ENCODE peak calls at places on chromosomes 12 and 14, in five cellular contexts. One of them, this sample, is unnamed.
A peak's percentile ranks its signal among the peaks of the same experiment; 100 is the strongest.

GRCh38 chr14:50388256-50388931 is 8.3 kb downstream of the CDKL1 start:
- DNase-seq in SK-N-SH: no peak
- DNase-seq in HCT116: no peak
- DNase-seq in sigmoid colon: no peak
- DNase-seq in transverse colon: peak; percentile 76
- DNase-seq in this sample: peak; percentile 76

GRCh38 chr14:58898655-58899316 is 261.0 kb downstream of the DACT1 start:
- DNase-seq in transverse colon: no peak
- DNase-seq in HCT116: no peak
- DNase-seq in sigmoid colon: no peak
- DNase-seq in SK-N-SH: no peak
- DNase-seq in this sample: no peak

GRCh38 chr12:132955094-132955932 is 793 bp downstream of the ZNF605 start:
- DNase-seq in SK-N-SH: no peak
- DNase-seq in transverse colon: peak; percentile 19
- DNase-seq in HCT116: no peak
- DNase-seq in sigmoid colon: peak; percentile 73
- DNase-seq in this sample: peak; percentile 78

GRCh38 chr14:87052646-87053225 is 940.2 kb downstream of the GALC start:
- DNase-seq in SK-N-SH: no peak
- DNase-seq in sigmoid colon: no peak
- DNase-seq in transverse colon: no peak
- DNase-seq in HCT116: no peak
- DNase-seq in this sample: no peak

GRCh38 chr14:87283547-87283946 is 709.4 kb downstream of the GALC start:
- DNase-seq in HCT116: no peak
- DNase-seq in SK-N-SH: no peak
- DNase-seq in transverse colon: no peak
- DNase-seq in sigmoid colon: no peak
- DNase-seq in this sample: no peak

GRCh38 chr12:105957058-105957457 is 181.7 kb downstream of the NUAK1 start:
- DNase-seq in sigmoid colon: no peak
- DNase-seq in SK-N-SH: no peak
- DNase-seq in HCT116: no peak
- DNase-seq in transverse colon: no peak
- DNase-seq in this sample: no peak

GRCh38 chr14:46550836-46551235 is 100.7 kb downstream of the RPL10L start:
- DNase-seq in sigmoid colon: no peak
- DNase-seq in transverse colon: no peak
- DNase-seq in SK-N-SH: no peak
- DNase-seq in HCT116: no peak
- DNase-seq in this sample: no peak

GRCh38 chr14:74429221-74429691 is 3.2 kb upstream of the SYNDIG1L start:
- DNase-seq in HCT116: no peak
- DNase-seq in SK-N-SH: no peak
- DNase-seq in transverse colon: no peak
- DNase-seq in sigmoid colon: no peak
- DNase-seq in this sample: no peak

GRCh38 chr12:114213055-114213561 is 192.8 kb downstream of the TBX5 start:
- DNase-seq in HCT116: no peak
- DNase-seq in transverse colon: no peak
- DNase-seq in SK-N-SH: no peak
- DNase-seq in sigmoid colon: no peak
- DNase-seq in this sample: no peak

GRCh38 chr12:64019654-64020053 is 175.2 kb downstream of the SRGAP1 start:
- DNase-seq in SK-N-SH: no peak
- DNase-seq in HCT116: no peak
- DNase-seq in transverse colon: no peak
- DNase-seq in sigmoid colon: no peak
- DNase-seq in this sample: no peak

GRCh38 chr14:91318911-91319310 is 74.4 kb upstream of the GPR68 start:
- DNase-seq in sigmoid colon: no peak
- DNase-seq in HCT116: no peak
- DNase-seq in SK-N-SH: no peak
- DNase-seq in transverse colon: no peak
- DNase-seq in this sample: peak; percentile 43

GRCh38 chr12:20525064-20525610 is 156.8 kb downstream of the PDE3A start:
- DNase-seq in HCT116: no peak
- DNase-seq in sigmoid colon: no peak
- DNase-seq in transverse colon: no peak
- DNase-seq in SK-N-SH: no peak
- DNase-seq in this sample: no peak

GRCh38 chr14:105938055-105938863 is 411.9 kb downstream of the TMEM121 start:
- DNase-seq in SK-N-SH: no peak
- DNase-seq in sigmoid colon: peak; percentile 28
- DNase-seq in HCT116: no peak
- DNase-seq in transverse colon: no peak
- DNase-seq in this sample: peak; percentile 52

GRCh38 chr14:105939810-105940508 is 413.6 kb downstream of the TMEM121 start:
- DNase-seq in sigmoid colon: peak; percentile 62
- DNase-seq in SK-N-SH: no peak
- DNase-seq in HCT116: no peak
- DNase-seq in transverse colon: no peak
- DNase-seq in this sample: peak; percentile 51

GRCh38 chr14:105941226-105942166 is 415.1 kb downstream of the TMEM121 start:
- DNase-seq in transverse colon: no peak
- DNase-seq in HCT116: no peak
- DNase-seq in sigmoid colon: no peak
- DNase-seq in SK-N-SH: no peak
- DNase-seq in this sample: no peak

GRCh38 chr14:105938959-105939358 is 412.6 kb downstream of the TMEM121 start:
- DNase-seq in transverse colon: no peak
- DNase-seq in SK-N-SH: no peak
- DNase-seq in HCT116: no peak
- DNase-seq in sigmoid colon: no peak
- DNase-seq in this sample: no peak

DNA sequence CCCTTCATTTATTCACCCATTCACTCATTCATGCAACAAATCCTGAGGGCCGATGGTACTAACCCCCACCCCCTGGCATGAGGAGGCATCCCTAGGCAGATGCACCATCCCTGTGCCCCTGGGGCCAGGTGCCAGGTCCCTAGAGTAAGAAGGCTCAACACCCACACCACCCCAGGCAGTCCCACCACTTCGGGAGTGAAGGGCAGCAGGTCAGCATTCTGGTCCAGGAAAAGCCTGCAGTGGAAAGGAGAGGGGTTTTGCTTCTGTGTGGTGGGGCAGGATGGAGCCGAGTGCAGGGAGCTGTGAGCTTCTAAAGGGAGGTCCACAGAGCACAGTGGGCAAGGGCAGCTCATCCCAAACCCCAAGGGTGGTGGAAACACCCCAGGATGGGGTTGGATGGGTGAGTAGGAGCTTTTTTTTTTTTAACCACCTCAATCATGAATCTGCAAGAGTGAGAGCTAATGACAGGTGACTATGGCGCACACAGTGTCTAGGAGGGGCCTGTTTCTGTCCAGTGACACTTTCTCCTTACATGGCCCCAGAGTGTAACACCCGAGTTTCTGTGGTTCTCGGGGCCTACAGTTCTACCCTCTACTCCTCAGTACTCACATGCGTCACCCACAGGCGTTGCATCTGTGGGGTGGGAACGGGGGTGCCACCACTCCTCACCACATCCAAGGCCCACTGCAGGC is 414.3 kb downstream of the TMEM121 start:
- DNase-seq in HCT116: no peak
- DNase-seq in sigmoid colon: no peak
- DNase-seq in transverse colon: no peak
- DNase-seq in SK-N-SH: no peak
- DNase-seq in this sample: no peak
- TF ChIP-seq POLR2AphosphoS5 in HCT116: no peak
- TF ChIP-seq POLR2AphosphoS5 in sigmoid colon: no peak
- TF ChIP-seq POLR2AphosphoS5 in transverse colon: no peak
- TF ChIP-seq POLR2AphosphoS5 in SK-N-SH: no peak
- TF ChIP-seq POLR2AphosphoS5 in this sample: no peak

GRCh38 chr14:102982852-102983470 is 60.5 kb downstream of the AMN start:
- DNase-seq in transverse colon: no peak
- DNase-seq in sigmoid colon: peak; percentile 58
- DNase-seq in SK-N-SH: no peak
- DNase-seq in HCT116: no peak
- DNase-seq in this sample: peak; percentile 54
- TF ChIP-seq CTCF in transverse colon: no peak
- TF ChIP-seq CTCF in sigmoid colon: no peak
- TF ChIP-seq CTCF in SK-N-SH: no peak
- TF ChIP-seq CTCF in HCT116: no peak
- TF ChIP-seq CTCF in this sample: no peak

GRCh38 chr14:77026166-77026929 is 2.2 kb downstream of the IRF2BPL start:
- DNase-seq in HCT116: no peak
- DNase-seq in transverse colon: no peak
- DNase-seq in sigmoid colon: peak; percentile 81
- DNase-seq in SK-N-SH: peak; percentile 55
- DNase-seq in this sample: peak; percentile 90

GRCh38 chr14:77025744-77026165 is 2.8 kb downstream of the IRF2BPL start:
- DNase-seq in SK-N-SH: peak; percentile 58
- DNase-seq in transverse colon: no peak
- DNase-seq in HCT116: no peak
- DNase-seq in sigmoid colon: no peak
- DNase-seq in this sample: peak; percentile 84

GRCh38 chr14:77027538-77028383 is 747 bp downstream of the IRF2BPL start:
- DNase-seq in transverse colon: peak; percentile 75
- DNase-seq in sigmoid colon: peak; percentile 92
- DNase-seq in SK-N-SH: peak; percentile 82
- DNase-seq in HCT116: no peak
- DNase-seq in this sample: peak; percentile 95

GRCh38 chr14:77026930-77027537 is 1.5 kb downstream of the IRF2BPL start:
- DNase-seq in SK-N-SH: peak; percentile 72
- DNase-seq in HCT116: no peak
- DNase-seq in transverse colon: no peak
- DNase-seq in sigmoid colon: peak; percentile 79
- DNase-seq in this sample: peak; percentile 93

DNA sequence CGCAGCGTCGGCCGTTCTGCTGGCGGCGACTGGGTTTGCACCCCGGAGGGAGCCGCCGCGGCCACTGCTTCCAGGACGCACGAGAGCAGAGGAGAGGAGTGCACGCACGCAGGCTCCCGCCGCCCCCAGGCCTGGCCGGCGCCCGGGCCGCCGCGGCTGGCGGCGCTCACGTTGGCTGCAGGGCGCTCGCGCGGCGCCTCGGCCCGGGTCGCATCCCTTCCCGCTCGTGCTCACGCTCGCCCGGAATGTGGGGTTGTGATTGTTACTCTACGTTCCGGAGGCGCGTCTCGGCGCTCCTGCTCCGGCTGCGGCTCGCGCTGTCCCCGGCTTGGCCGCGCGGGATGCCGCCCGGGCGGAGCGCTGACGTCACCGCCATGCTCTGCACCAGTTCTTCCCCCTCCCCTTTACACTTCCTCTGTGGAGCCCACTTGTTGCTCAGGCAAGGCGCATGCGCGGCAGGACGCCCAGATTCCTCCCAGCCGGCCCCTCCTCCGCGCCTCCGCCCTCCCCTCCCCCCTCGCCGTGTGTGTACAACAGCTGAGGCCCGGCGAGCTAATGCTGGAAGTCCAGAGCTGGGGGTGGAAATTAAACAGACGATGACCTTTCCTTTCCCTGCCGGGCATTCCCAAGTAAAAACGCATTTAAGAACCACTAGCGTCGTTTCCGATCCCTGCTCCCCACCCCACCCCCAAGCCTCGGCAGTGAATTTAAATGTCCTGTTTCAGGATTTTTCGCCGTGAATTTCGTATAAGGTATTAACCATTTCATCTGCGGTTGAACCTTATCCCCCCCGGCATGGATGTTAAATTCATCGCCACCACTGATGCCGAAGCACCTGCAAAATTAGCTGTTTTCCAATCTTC is at the start of gene IRF2BPL:
- DNase-seq in HCT116: peak; percentile 91
- DNase-seq in sigmoid colon: peak; percentile 100
- DNase-seq in SK-N-SH: peak; percentile 97
- DNase-seq in transverse colon: peak; percentile 99
- DNase-seq in this sample: peak; percentile 100
- TF ChIP-seq POLR2AphosphoS5 in HCT116: peak; percentile 94
- TF ChIP-seq POLR2AphosphoS5 in sigmoid colon: peak; percentile 99
- TF ChIP-seq POLR2AphosphoS5 in SK-N-SH: peak; percentile 91
- TF ChIP-seq POLR2AphosphoS5 in transverse colon: peak; percentile 98
- TF ChIP-seq POLR2AphosphoS5 in this sample: peak; percentile 99

GRCh38 chr12:69972136-69972535 is 147.1 kb downstream of the MYRFL start:
- DNase-seq in SK-N-SH: no peak
- DNase-seq in sigmoid colon: no peak
- DNase-seq in transverse colon: no peak
- DNase-seq in HCT116: no peak
- DNase-seq in this sample: no peak

GRCh38 chr12:69982081-69982480 is 157.1 kb downstream of the MYRFL start:
- DNase-seq in SK-N-SH: no peak
- DNase-seq in transverse colon: no peak
- DNase-seq in sigmoid colon: no peak
- DNase-seq in HCT116: no peak
- DNase-seq in this sample: no peak

GRCh38 chr12:69977991-69978390 is 153.0 kb downstream of the MYRFL start:
- DNase-seq in SK-N-SH: no peak
- DNase-seq in transverse colon: no peak
- DNase-seq in sigmoid colon: no peak
- DNase-seq in HCT116: no peak
- DNase-seq in this sample: no peak
- TF ChIP-seq CTCF in SK-N-SH: no peak
- TF ChIP-seq CTCF in transverse colon: no peak
- TF ChIP-seq CTCF in sigmoid colon: no peak
- TF ChIP-seq CTCF in HCT116: no peak
- TF ChIP-seq CTCF in this sample: no peak

GRCh38 chr12:101884174-101884573 is 6.8 kb downstream of the DRAM1 start:
- DNase-seq in transverse colon: no peak
- DNase-seq in sigmoid colon: no peak
- DNase-seq in HCT116: no peak
- DNase-seq in SK-N-SH: no peak
- DNase-seq in this sample: no peak
- TF ChIP-seq POLR2AphosphoS5 in transverse colon: no peak
- TF ChIP-seq POLR2AphosphoS5 in sigmoid colon: no peak
- TF ChIP-seq POLR2AphosphoS5 in HCT116: no peak
- TF ChIP-seq POLR2AphosphoS5 in SK-N-SH: no peak
- TF ChIP-seq POLR2AphosphoS5 in this sample: no peak

GRCh38 chr12:95998611-95999300 is 2.6 kb upstream of the HAL start:
- DNase-seq in SK-N-SH: peak; percentile 75
- DNase-seq in HCT116: peak; percentile 35
- DNase-seq in transverse colon: peak; percentile 33
- DNase-seq in sigmoid colon: no peak
- DNase-seq in this sample: no peak
- TF ChIP-seq CTCF in SK-N-SH: peak; percentile 64
- TF ChIP-seq CTCF in HCT116: peak; percentile 80
- TF ChIP-seq CTCF in transverse colon: peak; percentile 64
- TF ChIP-seq CTCF in sigmoid colon: peak; percentile 68
- TF ChIP-seq CTCF in this sample: peak; percentile 86

GRCh38 chr14:22837750-22838538 is 1.6 kb downstream of the MMP14 start:
- DNase-seq in HCT116: no peak
- DNase-seq in SK-N-SH: no peak
- DNase-seq in sigmoid colon: peak; percentile 95
- DNase-seq in transverse colon: peak; percentile 55
- DNase-seq in this sample: peak; percentile 66

GRCh38 chr14:22838631-22839041 is 2.3 kb downstream of the MMP14 start:
- DNase-seq in sigmoid colon: no peak
- DNase-seq in transverse colon: peak; percentile 25
- DNase-seq in SK-N-SH: no peak
- DNase-seq in HCT116: no peak
- DNase-seq in this sample: no peak

GRCh38 chr14:22835505-22835904 is 880 bp upstream of the MMP14 start:
- DNase-seq in HCT116: no peak
- DNase-seq in sigmoid colon: no peak
- DNase-seq in transverse colon: no peak
- DNase-seq in SK-N-SH: no peak
- DNase-seq in this sample: no peak

GRCh38 chr14:22836301-22837058 is at the start of gene MMP14:
- DNase-seq in sigmoid colon: peak; percentile 94
- DNase-seq in SK-N-SH: peak; percentile 71
- DNase-seq in transverse colon: peak; percentile 79
- DNase-seq in HCT116: no peak
- DNase-seq in this sample: peak; percentile 79

GRCh38 chr14:22837059-22837749 is 819 bp downstream of the MMP14 start:
- DNase-seq in HCT116: no peak
- DNase-seq in sigmoid colon: peak; percentile 86
- DNase-seq in transverse colon: peak; percentile 58
- DNase-seq in SK-N-SH: peak; percentile 62
- DNase-seq in this sample: peak; percentile 83
- TF ChIP-seq POLR2AphosphoS5 in HCT116: peak; percentile 2
- TF ChIP-seq POLR2AphosphoS5 in sigmoid colon: peak; percentile 60
- TF ChIP-seq POLR2AphosphoS5 in transverse colon: no peak
- TF ChIP-seq POLR2AphosphoS5 in SK-N-SH: no peak
- TF ChIP-seq POLR2AphosphoS5 in this sample: peak; percentile 53

This sample was measured in spleen.